ENCODE peak calls at places on chromosomes 6 and 20, in eight cellular contexts. One of them, this sample, is unnamed. For H3K4me1, the result is how much of the 10 kb centered on the place peaks cover.

GRCh38 chr20:15637971-15638754 is 935.1 kb downstream of the KIF16B start:
- DNase-seq in PC-9: no peak
- DNase-seq in GM23248: no peak
- DNase-seq in SJCRH30: peak
- DNase-seq in A673: no peak
- DNase-seq in psoas muscle: no peak
- DNase-seq in IMR-90: no peak
- DNase-seq in GM12878: no peak
- DNase-seq in this sample: no peak

GRCh38 chr6:168013250-168013915 is 15.9 kb downstream of the KIF25 start:
- DNase-seq in PC-9: no peak
- DNase-seq in GM23248: no peak
- DNase-seq in SJCRH30: no peak
- DNase-seq in A673: no peak
- DNase-seq in psoas muscle: no peak
- DNase-seq in IMR-90: no peak
- DNase-seq in GM12878: no peak
- DNase-seq in this sample: no peak

GRCh38 chr6:37077459-37078296 is 72.2 kb downstream of the FGD2 start:
- DNase-seq in PC-9: no peak
- DNase-seq in GM23248: peak
- DNase-seq in SJCRH30: peak
- DNase-seq in A673: no peak
- DNase-seq in psoas muscle: peak
- DNase-seq in IMR-90: peak
- DNase-seq in GM12878: no peak
- DNase-seq in this sample: peak

GRCh38 chr6:46983007-46983411 is 59.1 kb downstream of the ADGRF1 start:
- DNase-seq in PC-9: peak
- DNase-seq in GM23248: peak
- DNase-seq in SJCRH30: peak
- DNase-seq in A673: no peak
- DNase-seq in psoas muscle: no peak
- DNase-seq in IMR-90: no peak
- DNase-seq in GM12878: no peak
- DNase-seq in this sample: no peak

GRCh38 chr6:130632288-130632687 is 194.9 kb upstream of the SMLR1 start:
- DNase-seq in PC-9: no peak
- DNase-seq in GM23248: peak
- DNase-seq in SJCRH30: peak
- DNase-seq in A673: no peak
- DNase-seq in psoas muscle: no peak
- DNase-seq in IMR-90: no peak
- DNase-seq in GM12878: no peak
- DNase-seq in this sample: no peak

GRCh38 chr6:44036196-44036595 is 91.1 kb downstream of the MRPL14 start:
- DNase-seq in PC-9: peak
- DNase-seq in GM23248: peak
- DNase-seq in SJCRH30: no peak
- DNase-seq in A673: no peak
- DNase-seq in psoas muscle: no peak
- DNase-seq in IMR-90: no peak
- DNase-seq in GM12878: no peak
- DNase-seq in this sample: no peak

GRCh38 chr6:108353853-108354252 is 59.0 kb downstream of the AFG1L start:
- DNase-seq in PC-9: no peak
- DNase-seq in GM23248: no peak
- DNase-seq in SJCRH30: no peak
- DNase-seq in A673: no peak
- DNase-seq in psoas muscle: no peak
- DNase-seq in IMR-90: peak
- DNase-seq in GM12878: no peak
- DNase-seq in this sample: no peak

GRCh38 chr6:123759472-123759871 is 44.2 kb upstream of the NKAIN2 start:
- DNase-seq in PC-9: no peak
- DNase-seq in GM23248: no peak
- DNase-seq in SJCRH30: no peak
- DNase-seq in A673: no peak
- DNase-seq in psoas muscle: no peak
- DNase-seq in IMR-90: no peak
- DNase-seq in GM12878: no peak
- DNase-seq in this sample: no peak

GRCh38 chr6:149004664-149005063 is 257.8 kb downstream of the UST start:
- DNase-seq in PC-9: no peak
- DNase-seq in GM23248: no peak
- DNase-seq in SJCRH30: no peak
- DNase-seq in A673: no peak
- DNase-seq in psoas muscle: no peak
- DNase-seq in IMR-90: no peak
- DNase-seq in GM12878: no peak
- DNase-seq in this sample: no peak

GRCh38 chr6:4381379-4381778 is 246.0 kb upstream of the ECI2 start:
- DNase-seq in PC-9: no peak
- DNase-seq in GM23248: peak
- DNase-seq in SJCRH30: no peak
- DNase-seq in A673: peak
- DNase-seq in psoas muscle: no peak
- DNase-seq in IMR-90: peak
- DNase-seq in GM12878: no peak
- DNase-seq in this sample: no peak

GRCh38 chr6:31128093-31128676 is 7.9 kb upstream of the CDSN start:
- DNase-seq in PC-9: peak
- DNase-seq in GM23248: peak
- DNase-seq in SJCRH30: peak
- DNase-seq in A673: peak
- DNase-seq in psoas muscle: peak
- DNase-seq in IMR-90: peak
- DNase-seq in GM12878: peak
- DNase-seq in this sample: peak

GRCh38 chr6:19906161-19906560 is 69.0 kb downstream of the ID4 start:
- DNase-seq in PC-9: no peak
- DNase-seq in GM23248: no peak
- DNase-seq in SJCRH30: no peak
- DNase-seq in A673: no peak
- DNase-seq in psoas muscle: no peak
- DNase-seq in IMR-90: no peak
- DNase-seq in GM12878: no peak
- DNase-seq in this sample: no peak

GRCh38 chr20:2671977-2672376 is 8.0 kb upstream of the IDH3B start:
- DNase-seq in PC-9: no peak
- DNase-seq in GM23248: no peak
- DNase-seq in SJCRH30: peak
- DNase-seq in A673: peak
- DNase-seq in psoas muscle: no peak
- DNase-seq in IMR-90: no peak
- DNase-seq in GM12878: no peak
- DNase-seq in this sample: peak
- H3K4me1 ChIP-seq in PC-9: under half
- H3K4me1 ChIP-seq in GM23248: under half
- H3K4me1 ChIP-seq in SJCRH30: under half
- H3K4me1 ChIP-seq in A673: under half
- H3K4me1 ChIP-seq in psoas muscle: under half
- H3K4me1 ChIP-seq in IMR-90: under half
- H3K4me1 ChIP-seq in GM12878: under half
- H3K4me1 ChIP-seq in this sample: under half

DNA sequence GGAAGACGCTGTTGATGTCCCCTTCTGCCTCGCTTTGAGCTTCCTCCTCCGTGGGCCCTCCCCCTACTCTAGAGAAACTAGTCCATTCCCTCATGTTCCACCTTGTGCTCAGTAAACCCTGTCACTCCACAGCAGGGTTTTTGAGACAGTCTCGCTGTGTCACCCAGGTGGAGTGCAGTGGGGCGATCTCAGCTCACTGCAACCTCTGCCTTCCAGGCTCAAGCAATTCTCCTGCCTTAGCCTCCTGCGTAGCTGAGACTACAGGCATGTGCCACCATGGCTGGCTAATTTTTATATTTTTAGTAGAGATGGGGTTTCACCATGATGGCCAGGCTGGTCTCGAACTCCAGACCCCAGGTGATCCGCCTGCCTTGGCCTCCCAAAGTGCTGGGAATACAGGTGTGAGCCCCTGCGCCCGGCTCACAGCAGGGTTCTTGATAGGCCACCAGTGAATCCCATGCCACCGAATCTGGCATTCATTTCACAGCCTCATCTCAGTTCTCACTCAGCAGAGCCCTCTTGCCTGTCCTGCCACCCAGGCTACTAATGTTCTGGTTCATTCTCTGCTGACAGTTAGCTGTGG is 36.0 kb downstream of the PANK2 start:
- DNase-seq in PC-9: no peak
- DNase-seq in GM23248: no peak
- DNase-seq in SJCRH30: no peak
- DNase-seq in A673: no peak
- DNase-seq in psoas muscle: no peak
- DNase-seq in IMR-90: no peak
- DNase-seq in GM12878: no peak
- DNase-seq in this sample: no peak
- H3K4me3 ChIP-seq in PC-9: no peak
- H3K4me3 ChIP-seq in GM23248: no peak
- H3K4me3 ChIP-seq in SJCRH30: no peak
- H3K4me3 ChIP-seq in A673: no peak
- H3K4me3 ChIP-seq in psoas muscle: no peak
- H3K4me3 ChIP-seq in IMR-90: no peak
- H3K4me3 ChIP-seq in GM12878: no peak
- H3K4me3 ChIP-seq in this sample: no peak

GRCh38 chr20:60372282-60372681 is 414.1 kb downstream of the CDH26 start:
- DNase-seq in PC-9: no peak
- DNase-seq in GM23248: no peak
- DNase-seq in SJCRH30: no peak
- DNase-seq in A673: no peak
- DNase-seq in psoas muscle: no peak
- DNase-seq in IMR-90: no peak
- DNase-seq in GM12878: no peak
- DNase-seq in this sample: no peak
- H3K27ac ChIP-seq in PC-9: no peak
- H3K27ac ChIP-seq in GM23248: no peak
- H3K27ac ChIP-seq in SJCRH30: no peak
- H3K27ac ChIP-seq in A673: no peak
- H3K27ac ChIP-seq in psoas muscle: no peak
- H3K27ac ChIP-seq in IMR-90: no peak
- H3K27ac ChIP-seq in GM12878: no peak
- H3K27ac ChIP-seq in this sample: no peak

DNA sequence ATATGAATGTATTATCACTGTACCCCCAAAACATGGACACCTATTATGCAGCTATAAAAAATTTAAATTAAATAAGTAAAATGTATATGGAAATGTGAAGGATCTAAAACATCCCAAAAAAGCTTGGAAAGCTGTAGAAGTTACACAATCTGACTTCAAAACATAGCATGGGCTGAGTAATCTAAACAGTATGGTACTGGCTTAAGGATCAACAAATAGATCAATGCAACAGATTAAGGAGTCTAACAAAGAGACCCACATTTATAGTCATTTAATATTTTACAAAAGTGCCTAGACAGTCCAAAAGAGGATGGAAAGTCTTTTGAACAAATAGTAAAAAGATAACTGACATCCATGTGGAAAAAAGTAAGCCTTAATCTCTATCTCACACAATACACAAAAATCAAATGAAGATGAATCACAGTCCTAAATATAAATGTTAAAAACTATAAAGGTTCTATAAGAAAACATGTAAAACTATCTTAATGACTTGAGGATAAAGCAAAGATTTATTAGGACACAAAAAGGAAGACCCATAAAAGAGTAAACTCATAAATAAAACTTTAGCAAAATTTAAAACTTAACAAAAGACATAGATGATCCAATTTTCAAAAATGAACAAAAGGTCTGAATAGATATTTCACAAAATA is 46.8 kb downstream of the RANBP9 start:
- DNase-seq in PC-9: no peak
- DNase-seq in GM23248: peak
- DNase-seq in SJCRH30: no peak
- DNase-seq in A673: no peak
- DNase-seq in psoas muscle: no peak
- DNase-seq in IMR-90: peak
- DNase-seq in GM12878: no peak
- DNase-seq in this sample: no peak
- H3K4me1 ChIP-seq in PC-9: under half
- H3K4me1 ChIP-seq in GM23248: under half
- H3K4me1 ChIP-seq in SJCRH30: under half
- H3K4me1 ChIP-seq in A673: under half
- H3K4me1 ChIP-seq in psoas muscle: half or more
- H3K4me1 ChIP-seq in IMR-90: under half
- H3K4me1 ChIP-seq in GM12878: under half
- H3K4me1 ChIP-seq in this sample: under half

DNA sequence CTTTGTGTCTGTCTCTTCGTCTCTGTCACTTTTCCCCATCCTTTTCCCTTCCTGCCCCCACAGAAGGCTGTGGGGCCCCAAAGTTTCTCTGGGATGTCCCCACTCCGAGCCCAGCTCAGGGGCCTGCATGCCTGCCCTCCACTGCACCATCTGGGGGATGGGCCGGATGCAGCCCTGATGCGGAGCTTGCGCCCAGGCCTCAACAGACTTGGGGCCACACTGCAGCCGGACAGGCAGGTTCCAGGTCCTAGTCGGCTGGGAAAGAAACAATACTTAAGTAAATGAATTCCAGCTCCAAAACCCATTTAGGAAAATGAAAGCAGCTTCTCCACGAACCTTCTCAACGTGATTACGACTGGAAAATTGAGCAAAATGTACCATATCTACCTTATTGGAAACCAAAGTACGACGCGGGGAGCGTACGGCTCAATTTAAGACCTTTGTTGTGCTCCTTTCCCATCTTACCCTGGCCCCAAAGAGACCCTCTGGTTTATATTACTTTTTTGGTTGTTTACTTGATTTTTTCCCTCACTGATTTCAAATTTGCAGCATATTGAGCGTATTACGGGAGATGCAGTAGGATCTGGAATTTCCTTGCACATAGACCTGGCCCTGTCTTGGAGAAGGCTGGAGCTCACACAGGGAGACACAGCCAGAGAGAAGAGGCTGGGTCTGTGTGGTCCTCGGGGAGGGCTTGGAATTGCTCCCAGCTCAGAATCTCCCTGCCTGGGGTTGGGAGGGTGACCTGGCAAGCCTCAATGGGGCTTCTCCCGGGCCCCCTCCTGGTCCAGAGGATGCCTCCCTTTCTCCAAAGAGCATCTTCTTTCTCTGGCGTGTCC is 8.0 kb downstream of the FOXC1 start:
- DNase-seq in PC-9: no peak
- DNase-seq in GM23248: no peak
- DNase-seq in SJCRH30: no peak
- DNase-seq in A673: no peak
- DNase-seq in psoas muscle: peak
- DNase-seq in IMR-90: no peak
- DNase-seq in GM12878: no peak
- DNase-seq in this sample: no peak
- H3K4me3 ChIP-seq in PC-9: no peak
- H3K4me3 ChIP-seq in GM23248: no peak
- H3K4me3 ChIP-seq in SJCRH30: no peak
- H3K4me3 ChIP-seq in A673: no peak
- H3K4me3 ChIP-seq in psoas muscle: no peak
- H3K4me3 ChIP-seq in IMR-90: no peak
- H3K4me3 ChIP-seq in GM12878: no peak
- H3K4me3 ChIP-seq in this sample: peak

GRCh38 chr6:25547797-25548196 is 104.2 kb upstream of the SCGN start:
- DNase-seq in PC-9: no peak
- DNase-seq in GM23248: no peak
- DNase-seq in SJCRH30: no peak
- DNase-seq in A673: no peak
- DNase-seq in psoas muscle: no peak
- DNase-seq in IMR-90: no peak
- DNase-seq in GM12878: no peak
- DNase-seq in this sample: no peak
- H3K27ac ChIP-seq in PC-9: no peak
- H3K27ac ChIP-seq in GM23248: no peak
- H3K27ac ChIP-seq in SJCRH30: no peak
- H3K27ac ChIP-seq in A673: no peak
- H3K27ac ChIP-seq in psoas muscle: no peak
- H3K27ac ChIP-seq in IMR-90: no peak
- H3K27ac ChIP-seq in GM12878: no peak
- H3K27ac ChIP-seq in this sample: no peak